ENCODE peak calls at places on chromosome 15, in ten cellular contexts. B, G, X, M, I, N, V, Z, J and L are unnamed samples.

GRCh38 chr15:35458176-35458856 is 87.6 kb downstream of the DPH6 start:
- DNase-seq in M (no peak), X (no peak), J (peak), B (no peak), N (no peak), V (no peak), Z (no peak), G (no peak), I (no peak), L (no peak)

GRCh38 chr15:74339371-74339770 is 28.1 kb downstream of the CYP11A1 start:
- DNase-seq in I (no peak), N (no peak), J (no peak), X (no peak), V (no peak), B (no peak), G (no peak), Z (no peak), M (no peak), L (no peak)

GRCh38 chr15:62909257-62909656 is 133.3 kb upstream of the TPM1 start:
- DNase-seq in J (no peak), M (no peak), V (no peak), X (no peak), I (no peak), Z (no peak), B (no peak), G (no peak), N (no peak), L (no peak)

GRCh38 chr15:51380999-51381806 is 39.7 kb downstream of the GLDN start:
- DNase-seq in Z (peak), G (peak), J (peak), B (peak), I (peak), V (peak), N (peak), X (peak), M (peak), L (peak)

GRCh38 chr15:70196314-70197291 is 98.9 kb upstream of the TLE3 start:
- DNase-seq in B (peak), I (peak), N (peak), Z (no peak), V (no peak), G (no peak), M (no peak), J (peak), X (no peak), L (peak)

GRCh38 chr15:29045717-29046116 is 159.9 kb downstream of the APBA2 start:
- DNase-seq in N (peak), G (no peak), M (no peak), V (no peak), B (no peak), Z (no peak), I (no peak), X (no peak), J (peak), L (no peak)

GRCh38 chr15:29440541-29440940 is 170.9 kb upstream of the NSMCE3 start:
- DNase-seq in X (no peak), V (no peak), G (no peak), J (no peak), M (no peak), I (no peak), N (no peak), Z (no peak), B (no peak), L (no peak)

GRCh38 chr15:45221967-45222366 is 30.1 kb upstream of the SLC28A2 start:
- DNase-seq in V (no peak), B (peak), M (no peak), X (no peak), J (no peak), N (no peak), I (no peak), Z (no peak), G (no peak), L (no peak)

GRCh38 chr15:38627684-38628277 is 63.2 kb upstream of the RASGRP1 start:
- DNase-seq in M (no peak), V (no peak), B (no peak), N (no peak), X (no peak), I (no peak), G (no peak), Z (no peak), J (no peak), L (no peak)

GRCh38 chr15:73540161-73540560 is 93.0 kb downstream of the NPTN start:
- DNase-seq in J (peak), X (no peak), I (no peak), M (no peak), V (no peak), B (no peak), N (peak), G (no peak), Z (no peak), L (no peak)

GRCh38 chr15:62482715-62483429 is 317.8 kb upstream of the C2CD4B start:
- DNase-seq in M (no peak), B (peak), Z (no peak), N (peak), G (no peak), V (no peak), J (peak), X (no peak), I (peak), L (peak)

GRCh38 chr15:92492556-92492955 is 98.9 kb downstream of the ST8SIA2 start:
- DNase-seq in G (no peak), N (no peak), B (no peak), M (peak), V (no peak), I (no peak), X (no peak), Z (no peak), J (no peak), L (no peak)

GRCh38 chr15:63573533-63573932 is 23.7 kb upstream of the FBXL22 start:
- DNase-seq in M (no peak), X (no peak), I (no peak), J (peak), N (peak), Z (no peak), B (no peak), G (no peak), V (no peak), L (no peak)

GRCh38 chr15:66935121-66935520 is 130.3 kb upstream of the SMAD3 start:
- DNase-seq in N (no peak), M (no peak), V (no peak), X (no peak), B (no peak), Z (no peak), J (no peak), G (no peak), I (no peak), L (no peak)

GRCh38 chr15:73936181-73936580 is 9.9 kb downstream of the LOXL1 start:
- DNase-seq in I (no peak), N (peak), Z (no peak), B (peak), X (no peak), M (no peak), G (no peak), J (peak), V (no peak), L (no peak)

GRCh38 chr15:42510258-42511009 is 15.0 kb downstream of the SNAP23 start:
- DNase-seq in B (no peak), I (no peak), N (peak), G (no peak), X (no peak), J (no peak), M (no peak), V (no peak), Z (no peak), L (no peak)

GRCh38 chr15:70258369-70259029 is 160.8 kb upstream of the TLE3 start:
- DNase-seq in I (no peak), M (no peak), X (no peak), V (no peak), N (no peak), G (peak), B (no peak), Z (no peak), J (no peak), L (peak)

GRCh38 chr15:69697913-69698312 is 245.3 kb downstream of the RPLP1 start:
- DNase-seq in I (no peak), V (no peak), J (no peak), G (no peak), B (no peak), X (no peak), N (no peak), Z (no peak), M (no peak), L (no peak)

GRCh38 chr15:46251873-46252272 is 617.0 kb downstream of the SQOR start:
- DNase-seq in X (no peak), M (no peak), N (no peak), I (no peak), B (no peak), J (no peak), V (no peak), G (no peak), Z (no peak), L (no peak)

GRCh38 chr15:68387288-68388143 is 44.4 kb downstream of the ITGA11 start:
- DNase-seq in V (no peak), Z (no peak), X (no peak), G (no peak), M (no peak), I (no peak), N (no peak), B (no peak), J (no peak), L (no peak)

GRCh38 chr15:100061944-100062343 is 279.8 kb downstream of the ADAMTS17 start:
- DNase-seq in B (no peak), G (no peak), J (no peak), N (no peak), Z (no peak), X (no peak), I (no peak), M (no peak), V (no peak), L (no peak)

GRCh38 chr15:92473784-92474183 is 80.1 kb downstream of the ST8SIA2 start:
- DNase-seq in B (no peak), V (no peak), G (no peak), N (no peak), I (no peak), Z (no peak), J (no peak), M (peak), X (no peak), L (no peak)

GRCh38 chr15:70327328-70328136 is 229.8 kb upstream of the TLE3 start:
- DNase-seq in X (no peak), Z (no peak), J (peak), B (peak), N (peak), M (no peak), G (peak), V (peak), I (peak), L (no peak)

GRCh38 chr15:61661791-61662190 is 398.5 kb downstream of the VPS13C start:
- DNase-seq in N (peak), X (no peak), Z (no peak), M (no peak), I (no peak), V (no peak), B (no peak), J (peak), G (no peak), L (no peak)

GRCh38 chr15:85757073-85757938 is 37.4 kb downstream of the KLHL25 start:
- DNase-seq in I (no peak), M (no peak), X (no peak), G (no peak), Z (no peak), B (no peak), N (no peak), V (no peak), J (no peak), L (peak)

GRCh38 chr15:99732268-99732641 is 982 bp downstream of the LYSMD4 start:
- DNase-seq in V (no peak), G (no peak), M (no peak), B (no peak), N (peak), J (peak), I (peak), X (no peak), Z (no peak), L (no peak)

GRCh38 chr15:62598217-62598616 is 433.1 kb upstream of the C2CD4B start:
- DNase-seq in B (no peak), N (no peak), M (no peak), G (no peak), X (no peak), Z (no peak), I (no peak), V (no peak), J (no peak), L (no peak)

GRCh38 chr15:90869601-90870353 is 1.4 kb downstream of the FURIN start:
- DNase-seq in I (peak), G (peak), X (peak), J (peak), B (peak), M (peak), V (peak), N (peak), Z (no peak), L (no peak)

GRCh38 chr15:43390723-43391122 is 19.8 kb downstream of the TUBGCP4 start:
- DNase-seq in I (no peak), J (peak), Z (no peak), M (no peak), B (no peak), G (no peak), N (peak), V (no peak), X (no peak), L (no peak)

GRCh38 chr15:76341366-76342045 is 4.9 kb downstream of the ISL2 start:
- DNase-seq in B (no peak), N (no peak), Z (no peak), V (no peak), J (no peak), X (no peak), I (no peak), G (no peak), M (no peak), L (peak)

GRCh38 chr15:34124656-34125055 is 22.8 kb downstream of the PGBD4 start:
- DNase-seq in Z (no peak), M (no peak), G (no peak), J (no peak), X (no peak), V (no peak), I (no peak), B (no peak), N (no peak), L (no peak)

GRCh38 chr15:63663906-63664305 is 66.7 kb downstream of the FBXL22 start:
- DNase-seq in I (no peak), G (no peak), V (no peak), N (peak), B (no peak), M (no peak), J (peak), X (no peak), Z (no peak), L (no peak)